ENCODE peak calls at places on chromosome 16, in five cellular contexts. One of them, this sample, is unnamed.

GRCh38 chr16:84720180-84720579 is 20.4 kb downstream of the USP10 start:
- DNase-seq in RCC 7860: no peak
- DNase-seq in T1000: no peak
- DNase-seq in left colon: no peak
- DNase-seq in NCI-H2171 treated with DMSO at 0.1 percent for 48 hours: peak
- DNase-seq in this sample: no peak

GRCh38 chr16:20611975-20612471 is 35.9 kb upstream of the ACSM2B start:
- DNase-seq in RCC 7860: no peak
- DNase-seq in left colon: peak
- DNase-seq in T1000: no peak
- DNase-seq in NCI-H2171 treated with DMSO at 0.1 percent for 48 hours: no peak
- DNase-seq in this sample: no peak

GRCh38 chr16:70665806-70666735 is 19.7 kb downstream of the IL34 start:
- DNase-seq in T1000: no peak
- DNase-seq in NCI-H2171 treated with DMSO at 0.1 percent for 48 hours: no peak
- DNase-seq in RCC 7860: no peak
- DNase-seq in left colon: no peak
- DNase-seq in this sample: no peak

GRCh38 chr16:67922740-67923139 is 8.9 kb downstream of the CTRL start:
- DNase-seq in NCI-H2171 treated with DMSO at 0.1 percent for 48 hours: peak
- DNase-seq in RCC 7860: no peak
- DNase-seq in left colon: no peak
- DNase-seq in T1000: no peak
- DNase-seq in this sample: no peak

GRCh38 chr16:12228607-12229499 is 252.3 kb downstream of the SNX29 start:
- DNase-seq in NCI-H2171 treated with DMSO at 0.1 percent for 48 hours: peak
- DNase-seq in left colon: peak
- DNase-seq in RCC 7860: no peak
- DNase-seq in T1000: peak
- DNase-seq in this sample: peak

GRCh38 chr16:3597676-3598075 is 13.7 kb downstream of the SLX4 start:
- DNase-seq in NCI-H2171 treated with DMSO at 0.1 percent for 48 hours: no peak
- DNase-seq in RCC 7860: no peak
- DNase-seq in left colon: no peak
- DNase-seq in T1000: no peak
- DNase-seq in this sample: no peak

GRCh38 chr16:80526418-80527061 is 14.3 kb upstream of the DYNLRB2 start:
- DNase-seq in left colon: peak
- DNase-seq in RCC 7860: peak
- DNase-seq in NCI-H2171 treated with DMSO at 0.1 percent for 48 hours: peak
- DNase-seq in T1000: no peak
- DNase-seq in this sample: peak

GRCh38 chr16:79639576-79640311 is 39.2 kb upstream of the MAF start:
- DNase-seq in RCC 7860: peak
- DNase-seq in NCI-H2171 treated with DMSO at 0.1 percent for 48 hours: no peak
- DNase-seq in T1000: no peak
- DNase-seq in left colon: no peak
- DNase-seq in this sample: no peak

GRCh38 chr16:53052519-53053501 is at the start of gene CHD9NB:
- DNase-seq in left colon: peak
- DNase-seq in RCC 7860: peak
- DNase-seq in T1000: peak
- DNase-seq in NCI-H2171 treated with DMSO at 0.1 percent for 48 hours: no peak
- DNase-seq in this sample: no peak

GRCh38 chr16:77820340-77820739 is 32.0 kb downstream of the VAT1L start:
- DNase-seq in T1000: no peak
- DNase-seq in NCI-H2171 treated with DMSO at 0.1 percent for 48 hours: no peak
- DNase-seq in left colon: no peak
- DNase-seq in RCC 7860: no peak
- DNase-seq in this sample: no peak

This sample was measured in activated B cell treated with CpG ODN at 0.5 μM for 24 hours.